ENCODE peak calls at places on chromosomes 13 and 19, in seven cellular contexts. One of them, this sample, is unnamed.

GRCh38 chr19:10565028-10565566 is 713 bp downstream of the KRI1 start:
- DNase-seq in H1: no peak
- DNase-seq in SK-N-SH: peak; percentile 76
- DNase-seq in HCT116: no peak
- DNase-seq in K562: peak; percentile 75
- DNase-seq in HepG2: no peak
- DNase-seq in GM12878: no peak
- DNase-seq in this sample: peak; percentile 56

GRCh38 chr19:55720214-55720746 is 17.9 kb downstream of the NLRP9 start:
- DNase-seq in H1: no peak
- DNase-seq in SK-N-SH: no peak
- DNase-seq in HCT116: no peak
- DNase-seq in K562: no peak
- DNase-seq in HepG2: no peak
- DNase-seq in GM12878: no peak
- DNase-seq in this sample: no peak

GRCh38 chr13:22662771-22663170 is 518.0 kb upstream of the SGCG start:
- DNase-seq in H1: no peak
- DNase-seq in SK-N-SH: no peak
- DNase-seq in HCT116: no peak
- DNase-seq in K562: no peak
- DNase-seq in HepG2: no peak
- DNase-seq in GM12878: no peak
- DNase-seq in this sample: no peak

GRCh38 chr13:42047561-42048322 is 706 bp upstream of the DGKH start:
- DNase-seq in H1: no peak
- DNase-seq in SK-N-SH: peak; percentile 71
- DNase-seq in HCT116: peak; percentile 12
- DNase-seq in K562: peak; percentile 35
- DNase-seq in HepG2: no peak
- DNase-seq in GM12878: peak; percentile 8
- DNase-seq in this sample: peak; percentile 32

GRCh38 chr13:21719463-21719862 is 48.6 kb downstream of the FGF9 start:
- DNase-seq in H1: no peak
- DNase-seq in SK-N-SH: no peak
- DNase-seq in HCT116: no peak
- DNase-seq in K562: no peak
- DNase-seq in HepG2: no peak
- DNase-seq in GM12878: no peak
- DNase-seq in this sample: no peak

GRCh38 chr19:40332669-40333068 is 15.5 kb downstream of the C19orf47 start:
- DNase-seq in H1: no peak
- DNase-seq in SK-N-SH: no peak
- DNase-seq in HCT116: no peak
- DNase-seq in K562: no peak
- DNase-seq in HepG2: no peak
- DNase-seq in GM12878: no peak
- DNase-seq in this sample: no peak

GRCh38 chr13:49584771-49585182 is 581 bp downstream of the RCBTB1 start:
- DNase-seq in H1: no peak
- DNase-seq in SK-N-SH: no peak
- DNase-seq in HCT116: no peak
- DNase-seq in K562: no peak
- DNase-seq in HepG2: no peak
- DNase-seq in GM12878: no peak
- DNase-seq in this sample: no peak

GRCh38 chr13:92842145-92842544 is 384.5 kb upstream of the GPC6 start:
- DNase-seq in H1: no peak
- DNase-seq in SK-N-SH: no peak
- DNase-seq in HCT116: no peak
- DNase-seq in K562: no peak
- DNase-seq in HepG2: no peak
- DNase-seq in GM12878: no peak
- DNase-seq in this sample: no peak

GRCh38 chr13:85521586-85521985 is 277.6 kb downstream of the SLITRK6 start:
- DNase-seq in H1: no peak
- DNase-seq in SK-N-SH: no peak
- DNase-seq in HCT116: no peak
- DNase-seq in K562: no peak
- DNase-seq in HepG2: no peak
- DNase-seq in GM12878: no peak
- DNase-seq in this sample: no peak

GRCh38 chr19:5627395-5627904 is 4.6 kb downstream of the SAFB start:
- DNase-seq in H1: no peak
- DNase-seq in SK-N-SH: no peak
- DNase-seq in HCT116: no peak
- DNase-seq in K562: peak; percentile 45
- DNase-seq in HepG2: no peak
- DNase-seq in GM12878: peak; percentile 48
- DNase-seq in this sample: no peak

GRCh38 chr19:29680447-29680846 is 15.2 kb downstream of the PLEKHF1 start:
- DNase-seq in H1: no peak
- DNase-seq in SK-N-SH: no peak
- DNase-seq in HCT116: no peak
- DNase-seq in K562: no peak
- DNase-seq in HepG2: no peak
- DNase-seq in GM12878: no peak
- DNase-seq in this sample: no peak

GRCh38 chr13:105334211-105334610 is 1201.3 kb downstream of the EFNB2 start:
- DNase-seq in H1: no peak
- DNase-seq in SK-N-SH: no peak
- DNase-seq in HCT116: no peak
- DNase-seq in K562: no peak
- DNase-seq in HepG2: no peak
- DNase-seq in GM12878: no peak
- DNase-seq in this sample: no peak

GRCh38 chr13:19382111-19382510 is 179.2 kb downstream of the TPTE2 start:
- DNase-seq in H1: no peak
- DNase-seq in SK-N-SH: peak; percentile 17
- DNase-seq in HCT116: no peak
- DNase-seq in K562: no peak
- DNase-seq in HepG2: no peak
- DNase-seq in GM12878: no peak
- DNase-seq in this sample: no peak

GRCh38 chr19:29886535-29886934 is 55.5 kb upstream of the URI1 start:
- DNase-seq in H1: no peak
- DNase-seq in SK-N-SH: no peak
- DNase-seq in HCT116: no peak
- DNase-seq in K562: no peak
- DNase-seq in HepG2: no peak
- DNase-seq in GM12878: no peak
- DNase-seq in this sample: no peak

GRCh38 chr13:42745655-42746054 is 35.7 kb upstream of the FAM216B start:
- DNase-seq in H1: no peak
- DNase-seq in SK-N-SH: no peak
- DNase-seq in HCT116: no peak
- DNase-seq in K562: no peak
- DNase-seq in HepG2: no peak
- DNase-seq in GM12878: no peak
- DNase-seq in this sample: no peak

GRCh38 chr19:34224996-34225658 is 29.2 kb upstream of the GARRE1 start:
- DNase-seq in H1: no peak
- DNase-seq in SK-N-SH: no peak
- DNase-seq in HCT116: no peak
- DNase-seq in K562: no peak
- DNase-seq in HepG2: no peak
- DNase-seq in GM12878: no peak
- DNase-seq in this sample: no peak

GRCh38 chr13:66563076-66563475 is 667.1 kb downstream of the PCDH9 start:
- DNase-seq in H1: no peak
- DNase-seq in SK-N-SH: no peak
- DNase-seq in HCT116: no peak
- DNase-seq in K562: no peak
- DNase-seq in HepG2: no peak
- DNase-seq in GM12878: no peak
- DNase-seq in this sample: no peak

GRCh38 chr13:69124996-69125395 is 982.6 kb upstream of the ATXN8OS start:
- DNase-seq in H1: no peak
- DNase-seq in SK-N-SH: no peak
- DNase-seq in HCT116: no peak
- DNase-seq in K562: no peak
- DNase-seq in HepG2: no peak
- DNase-seq in GM12878: no peak
- DNase-seq in this sample: no peak

GRCh38 chr13:51645154-51645650 is 60.9 kb downstream of the WDFY2 start:
- DNase-seq in H1: no peak
- DNase-seq in SK-N-SH: no peak
- DNase-seq in HCT116: no peak
- DNase-seq in K562: no peak
- DNase-seq in HepG2: no peak
- DNase-seq in GM12878: no peak
- DNase-seq in this sample: no peak

GRCh38 chr13:21321269-21321668 is 137.8 kb downstream of the ZDHHC20 start:
- DNase-seq in H1: no peak
- DNase-seq in SK-N-SH: no peak
- DNase-seq in HCT116: no peak
- DNase-seq in K562: no peak
- DNase-seq in HepG2: no peak
- DNase-seq in GM12878: no peak
- DNase-seq in this sample: no peak

GRCh38 chr13:77417897-77418296 is 91.0 kb upstream of the MYCBP2 start:
- DNase-seq in H1: no peak
- DNase-seq in SK-N-SH: no peak
- DNase-seq in HCT116: no peak
- DNase-seq in K562: no peak
- DNase-seq in HepG2: no peak
- DNase-seq in GM12878: no peak
- DNase-seq in this sample: no peak

GRCh38 chr13:77416666-77417212 is 89.8 kb upstream of the MYCBP2 start:
- DNase-seq in H1: no peak
- DNase-seq in SK-N-SH: peak; percentile 9
- DNase-seq in HCT116: no peak
- DNase-seq in K562: no peak
- DNase-seq in HepG2: no peak
- DNase-seq in GM12878: no peak
- DNase-seq in this sample: no peak

DNA sequence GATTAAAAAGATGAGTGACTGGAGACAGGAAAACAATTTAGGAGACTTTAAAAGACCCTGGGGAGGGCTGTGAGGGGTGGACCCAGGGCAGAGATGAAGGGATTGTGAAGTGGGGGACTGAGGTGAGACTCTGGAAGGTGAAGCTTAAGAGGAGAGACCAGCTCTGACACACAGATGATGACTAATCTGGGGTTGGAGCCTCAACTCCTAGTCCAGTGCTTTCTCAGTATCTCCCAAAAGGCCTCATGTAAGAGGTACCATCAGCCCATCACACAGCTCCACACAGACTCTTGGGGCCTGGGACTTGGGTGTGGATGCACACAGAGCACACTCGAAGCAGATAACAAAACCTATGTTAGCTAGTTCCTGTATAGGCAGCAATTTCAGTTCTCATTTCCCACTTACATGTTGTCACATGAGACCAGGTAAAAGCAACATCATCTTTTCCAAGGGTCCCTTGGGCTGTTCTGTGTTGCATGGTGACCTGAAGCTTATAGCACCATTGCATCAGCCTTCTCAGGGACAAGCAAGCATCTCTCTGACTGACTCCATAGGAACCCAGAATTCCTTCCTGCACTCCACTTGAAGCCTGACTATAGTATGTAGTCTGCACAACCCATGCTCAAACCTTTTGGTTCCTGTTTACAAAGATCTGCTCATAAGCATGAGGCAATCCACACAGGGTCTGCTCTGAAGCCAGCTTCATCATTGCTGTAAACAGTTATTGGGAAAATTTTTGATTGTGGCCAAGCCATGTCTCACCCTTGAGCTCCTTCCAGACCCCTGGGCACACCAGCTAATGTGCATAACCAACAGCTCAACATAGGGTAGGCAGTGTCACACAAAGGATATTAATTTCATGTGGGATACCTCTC is 88.6 kb upstream of the MYCBP2 start:
- DNase-seq in H1: no peak
- DNase-seq in SK-N-SH: peak; percentile 1
- DNase-seq in HCT116: no peak
- DNase-seq in K562: no peak
- DNase-seq in HepG2: no peak
- DNase-seq in GM12878: peak; percentile 45
- DNase-seq in this sample: no peak
- TF ChIP-seq JUND in H1: no peak
- TF ChIP-seq JUND in SK-N-SH: no peak
- TF ChIP-seq JUND in HCT116: no peak
- TF ChIP-seq JUND in K562: no peak
- TF ChIP-seq JUND in HepG2: no peak
- TF ChIP-seq JUND in GM12878: no peak
- TF ChIP-seq JUND in this sample: no peak

GRCh38 chr19:1847684-1848398 is 442 bp downstream of the REXO1 start:
- DNase-seq in H1: no peak
- DNase-seq in SK-N-SH: peak; percentile 73
- DNase-seq in HCT116: no peak
- DNase-seq in K562: peak; percentile 62
- DNase-seq in HepG2: peak; percentile 75
- DNase-seq in GM12878: no peak
- DNase-seq in this sample: no peak
- TF ChIP-seq JUND in H1: no peak
- TF ChIP-seq JUND in SK-N-SH: no peak
- TF ChIP-seq JUND in HCT116: no peak
- TF ChIP-seq JUND in K562: no peak
- TF ChIP-seq JUND in HepG2: no peak
- TF ChIP-seq JUND in GM12878: no peak
- TF ChIP-seq JUND in this sample: no peak

GRCh38 chr13:33219926-33220325 is 65.6 kb downstream of the STARD13 start:
- DNase-seq in H1: no peak
- DNase-seq in SK-N-SH: no peak
- DNase-seq in HCT116: no peak
- DNase-seq in K562: no peak
- DNase-seq in HepG2: no peak
- DNase-seq in GM12878: no peak
- DNase-seq in this sample: no peak

GRCh38 chr13:33218020-33218419 is 67.5 kb downstream of the STARD13 start:
- DNase-seq in H1: no peak
- DNase-seq in SK-N-SH: no peak
- DNase-seq in HCT116: peak; percentile 15
- DNase-seq in K562: no peak
- DNase-seq in HepG2: peak; percentile 82
- DNase-seq in GM12878: no peak
- DNase-seq in this sample: peak; percentile 33

GRCh38 chr13:33218426-33218825 is 67.1 kb downstream of the STARD13 start:
- DNase-seq in H1: no peak
- DNase-seq in SK-N-SH: no peak
- DNase-seq in HCT116: no peak
- DNase-seq in K562: no peak
- DNase-seq in HepG2: no peak
- DNase-seq in GM12878: no peak
- DNase-seq in this sample: no peak

GRCh38 chr13:33213797-33214196 is 71.8 kb downstream of the STARD13 start:
- DNase-seq in H1: no peak
- DNase-seq in SK-N-SH: no peak
- DNase-seq in HCT116: no peak
- DNase-seq in K562: no peak
- DNase-seq in HepG2: no peak
- DNase-seq in GM12878: no peak
- DNase-seq in this sample: no peak

GRCh38 chr13:33217256-33217655 is 68.3 kb downstream of the STARD13 start:
- DNase-seq in H1: no peak
- DNase-seq in SK-N-SH: no peak
- DNase-seq in HCT116: no peak
- DNase-seq in K562: no peak
- DNase-seq in HepG2: no peak
- DNase-seq in GM12878: no peak
- DNase-seq in this sample: peak; percentile 46
- TF ChIP-seq JUND in H1: no peak
- TF ChIP-seq JUND in SK-N-SH: no peak
- TF ChIP-seq JUND in HCT116: no peak
- TF ChIP-seq JUND in K562: no peak
- TF ChIP-seq JUND in HepG2: no peak
- TF ChIP-seq JUND in GM12878: no peak
- TF ChIP-seq JUND in this sample: no peak

GRCh38 chr13:24149306-24150032 is 11.1 kb upstream of the SPATA13 start:
- DNase-seq in H1: no peak
- DNase-seq in SK-N-SH: no peak
- DNase-seq in HCT116: no peak
- DNase-seq in K562: no peak
- DNase-seq in HepG2: no peak
- DNase-seq in GM12878: no peak
- DNase-seq in this sample: no peak
- TF ChIP-seq JUND in H1: no peak
- TF ChIP-seq JUND in SK-N-SH: no peak
- TF ChIP-seq JUND in HCT116: no peak
- TF ChIP-seq JUND in K562: no peak
- TF ChIP-seq JUND in HepG2: no peak
- TF ChIP-seq JUND in GM12878: no peak
- TF ChIP-seq JUND in this sample: no peak

This sample was measured in T47D.